ENCODE peak calls at places on chromosome 22, in five cellular contexts. One of them, this sample, is unnamed.

GRCh38 chr22:45316796-45317526 is 7.2 kb downstream of the FAM118A start:
- DNase-seq in HAP-1: no peak
- DNase-seq in CD8-positive, alpha-beta T cell: no peak
- DNase-seq in adrenal gland: no peak
- DNase-seq in iPS DF 6.9: no peak
- DNase-seq in this sample: peak; percentile 46

GRCh38 chr22:42367980-42368378 is 64.2 kb downstream of the NFAM1 start:
- DNase-seq in HAP-1: peak; percentile 58
- DNase-seq in CD8-positive, alpha-beta T cell: no peak
- DNase-seq in adrenal gland: peak; percentile 64
- DNase-seq in iPS DF 6.9: no peak
- DNase-seq in this sample: no peak

GRCh38 chr22:29503811-29504372 is 23.9 kb downstream of the NEFH start:
- DNase-seq in HAP-1: peak; percentile 76
- DNase-seq in CD8-positive, alpha-beta T cell: no peak
- DNase-seq in adrenal gland: peak; percentile 89
- DNase-seq in iPS DF 6.9: no peak
- DNase-seq in this sample: no peak

GRCh38 chr22:27775087-27775697 is 26.4 kb downstream of the MN1 start:
- DNase-seq in HAP-1: no peak
- DNase-seq in CD8-positive, alpha-beta T cell: no peak
- DNase-seq in adrenal gland: no peak
- DNase-seq in iPS DF 6.9: no peak
- DNase-seq in this sample: peak; percentile 67

GRCh38 chr22:40633036-40633435 is 3.5 kb downstream of the MRTFA start:
- DNase-seq in HAP-1: no peak
- DNase-seq in CD8-positive, alpha-beta T cell: no peak
- DNase-seq in adrenal gland: no peak
- DNase-seq in iPS DF 6.9: no peak
- DNase-seq in this sample: no peak

GRCh38 chr22:47059701-47060161 is 297.3 kb downstream of the TBC1D22A start:
- DNase-seq in HAP-1: no peak
- DNase-seq in CD8-positive, alpha-beta T cell: no peak
- DNase-seq in adrenal gland: no peak
- DNase-seq in iPS DF 6.9: no peak
- DNase-seq in this sample: no peak

GRCh38 chr22:39995346-39996252 is 845 bp downstream of the FAM83F start:
- DNase-seq in HAP-1: no peak
- DNase-seq in CD8-positive, alpha-beta T cell: no peak
- DNase-seq in adrenal gland: no peak
- DNase-seq in iPS DF 6.9: no peak
- DNase-seq in this sample: no peak

GRCh38 chr22:30880181-30880601 is 88.4 kb downstream of the MORC2 start:
- DNase-seq in HAP-1: no peak
- DNase-seq in CD8-positive, alpha-beta T cell: no peak
- DNase-seq in adrenal gland: no peak
- DNase-seq in iPS DF 6.9: no peak
- DNase-seq in this sample: peak; percentile 71

GRCh38 chr22:19430890-19431541 is 517 bp downstream of the HIRA start:
- DNase-seq in HAP-1: peak; percentile 42
- DNase-seq in CD8-positive, alpha-beta T cell: peak; percentile 24
- DNase-seq in adrenal gland: peak; percentile 64
- DNase-seq in iPS DF 6.9: no peak
- DNase-seq in this sample: peak; percentile 80

GRCh38 chr22:32199961-32200360 is 4.9 kb downstream of the RFPL2 start:
- DNase-seq in HAP-1: no peak
- DNase-seq in CD8-positive, alpha-beta T cell: no peak
- DNase-seq in adrenal gland: no peak
- DNase-seq in iPS DF 6.9: no peak
- DNase-seq in this sample: no peak

GRCh38 chr22:43085658-43086606 is 3.3 kb downstream of the TTLL1 start:
- DNase-seq in HAP-1: no peak
- DNase-seq in CD8-positive, alpha-beta T cell: no peak
- DNase-seq in adrenal gland: no peak
- DNase-seq in iPS DF 6.9: no peak
- DNase-seq in this sample: no peak

GRCh38 chr22:30025187-30025586 is 55.1 kb upstream of the HORMAD2 start:
- DNase-seq in HAP-1: no peak
- DNase-seq in CD8-positive, alpha-beta T cell: no peak
- DNase-seq in adrenal gland: no peak
- DNase-seq in iPS DF 6.9: no peak
- DNase-seq in this sample: no peak

GRCh38 chr22:22789233-22789921 is 98.2 kb upstream of the IGLL5 start:
- DNase-seq in HAP-1: no peak
- DNase-seq in CD8-positive, alpha-beta T cell: no peak
- DNase-seq in adrenal gland: no peak
- DNase-seq in iPS DF 6.9: no peak
- DNase-seq in this sample: no peak

GRCh38 chr22:22789922-22790845 is 97.4 kb upstream of the IGLL5 start:
- DNase-seq in HAP-1: no peak
- DNase-seq in CD8-positive, alpha-beta T cell: no peak
- DNase-seq in adrenal gland: no peak
- DNase-seq in iPS DF 6.9: no peak
- DNase-seq in this sample: no peak

GRCh38 chr22:22787151-22787550 is 100.5 kb upstream of the IGLL5 start:
- DNase-seq in HAP-1: no peak
- DNase-seq in CD8-positive, alpha-beta T cell: no peak
- DNase-seq in adrenal gland: no peak
- DNase-seq in iPS DF 6.9: no peak
- DNase-seq in this sample: no peak

GRCh38 chr22:22787805-22788459 is 99.7 kb upstream of the IGLL5 start:
- DNase-seq in HAP-1: peak; percentile 79
- DNase-seq in CD8-positive, alpha-beta T cell: peak; percentile 75
- DNase-seq in adrenal gland: peak; percentile 65
- DNase-seq in iPS DF 6.9: peak; percentile 22
- DNase-seq in this sample: no peak

DNA sequence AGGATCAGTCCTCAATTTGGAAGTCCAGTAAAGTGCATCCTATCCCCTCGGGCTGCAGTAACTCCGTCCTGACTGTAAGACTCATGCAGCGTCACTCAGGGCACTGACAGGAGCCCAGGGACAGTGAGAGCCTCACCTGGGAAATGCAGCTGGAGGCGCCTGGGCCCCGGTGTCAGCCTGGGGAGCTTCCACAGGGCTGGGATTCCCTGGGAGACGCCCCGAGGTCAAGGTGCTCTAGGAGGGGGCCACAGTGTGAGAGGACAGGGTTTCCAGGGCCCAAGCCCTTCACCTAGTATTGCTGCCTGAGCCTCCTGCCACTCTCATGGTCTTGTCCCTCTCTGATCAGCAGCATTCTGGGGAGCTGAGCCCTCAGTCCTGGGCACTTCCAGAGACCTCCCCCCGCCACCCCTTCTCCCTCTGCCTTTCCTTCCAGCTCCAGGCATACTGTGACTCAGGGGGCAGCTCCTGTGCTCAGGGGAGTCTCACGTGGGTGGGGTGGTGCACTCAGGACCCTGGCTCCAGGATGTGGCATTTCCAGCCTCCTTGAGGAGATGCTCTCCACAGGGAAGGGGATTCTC is 99.1 kb upstream of the IGLL5 start:
- DNase-seq in HAP-1: no peak
- DNase-seq in CD8-positive, alpha-beta T cell: no peak
- DNase-seq in adrenal gland: no peak
- DNase-seq in iPS DF 6.9: no peak
- DNase-seq in this sample: no peak
- H3K4me1 ChIP-seq in HAP-1: no peaks in the 10 kb centered on the region
- H3K4me1 ChIP-seq in CD8-positive, alpha-beta T cell: peaks cover 38% of the 10 kb centered on the region
- H3K4me1 ChIP-seq in adrenal gland: no peaks in the 10 kb centered on the region
- H3K4me1 ChIP-seq in iPS DF 6.9: no peaks in the 10 kb centered on the region
- H3K4me1 ChIP-seq in this sample: no peaks in the 10 kb centered on the region

DNA sequence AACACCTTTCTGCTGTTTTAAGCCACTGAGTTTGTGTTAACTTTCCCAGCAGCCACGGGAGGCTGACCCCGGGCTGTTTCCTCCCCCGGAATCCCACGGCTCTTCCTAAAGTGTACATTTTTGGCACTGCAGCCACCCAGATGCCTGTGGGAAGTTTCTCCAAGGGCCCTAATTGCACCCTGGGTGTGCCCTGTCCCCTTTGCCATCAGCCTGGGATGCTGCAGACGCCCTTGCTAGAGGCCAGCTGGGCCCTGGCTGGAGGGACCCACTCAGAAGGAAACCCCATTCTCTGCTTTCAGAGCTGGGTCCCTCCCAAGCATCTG is 883.3 kb downstream of the BRD1 start:
- DNase-seq in HAP-1: no peak
- DNase-seq in CD8-positive, alpha-beta T cell: no peak
- DNase-seq in adrenal gland: no peak
- DNase-seq in iPS DF 6.9: no peak
- DNase-seq in this sample: no peak
- H3K27me3 ChIP-seq in HAP-1: no peaks in the 10 kb centered on the region
- H3K27me3 ChIP-seq in CD8-positive, alpha-beta T cell: no peaks in the 10 kb centered on the region
- H3K27me3 ChIP-seq in adrenal gland: no peaks in the 10 kb centered on the region
- H3K27me3 ChIP-seq in iPS DF 6.9: no peaks in the 10 kb centered on the region
- H3K27me3 ChIP-seq in this sample: no peaks in the 10 kb centered on the region

GRCh38 chr22:37283393-37283937 is 1.2 kb downstream of the CYTH4 start:
- DNase-seq in HAP-1: no peak
- DNase-seq in CD8-positive, alpha-beta T cell: peak; percentile 49
- DNase-seq in adrenal gland: no peak
- DNase-seq in iPS DF 6.9: peak; percentile 33
- DNase-seq in this sample: peak; percentile 72

GRCh38 chr22:37281195-37281594 is 1.1 kb upstream of the CYTH4 start:
- DNase-seq in HAP-1: no peak
- DNase-seq in CD8-positive, alpha-beta T cell: no peak
- DNase-seq in adrenal gland: no peak
- DNase-seq in iPS DF 6.9: no peak
- DNase-seq in this sample: no peak

GRCh38 chr22:37281646-37282384 is 493 bp upstream of the CYTH4 start:
- DNase-seq in HAP-1: no peak
- DNase-seq in CD8-positive, alpha-beta T cell: no peak
- DNase-seq in adrenal gland: no peak
- DNase-seq in iPS DF 6.9: no peak
- DNase-seq in this sample: no peak

GRCh38 chr22:37280718-37281117 is 1.6 kb upstream of the CYTH4 start:
- DNase-seq in HAP-1: no peak
- DNase-seq in CD8-positive, alpha-beta T cell: no peak
- DNase-seq in adrenal gland: no peak
- DNase-seq in iPS DF 6.9: no peak
- DNase-seq in this sample: no peak

DNA sequence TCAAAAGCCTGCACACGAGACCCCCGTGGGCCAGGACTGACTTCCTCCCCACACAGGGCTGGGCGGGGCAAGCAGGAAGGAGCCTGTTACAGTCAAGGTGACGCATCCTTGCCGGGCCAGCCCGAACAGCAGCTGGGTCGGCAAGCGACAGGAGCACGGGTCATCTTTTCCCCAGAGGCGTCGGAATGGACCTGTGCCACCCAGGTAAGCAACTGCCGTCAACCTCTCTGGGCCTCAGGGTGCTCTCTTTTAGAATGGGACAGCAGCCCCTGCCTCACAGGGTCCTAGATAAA is at the start of gene CYTH4:
- DNase-seq in HAP-1: no peak
- DNase-seq in CD8-positive, alpha-beta T cell: peak; percentile 84
- DNase-seq in adrenal gland: peak; percentile 72
- DNase-seq in iPS DF 6.9: no peak
- DNase-seq in this sample: peak; percentile 87
- H3K4me3 ChIP-seq in HAP-1: no peak within 1 kb of the TSS
- H3K4me3 ChIP-seq in CD8-positive, alpha-beta T cell: peak within 1 kb of the TSS; percentile 98
- H3K4me3 ChIP-seq in adrenal gland: no peak within 1 kb of the TSS
- H3K4me3 ChIP-seq in iPS DF 6.9: no peak within 1 kb of the TSS
- H3K4me3 ChIP-seq in this sample: no peak within 1 kb of the TSS

DNA sequence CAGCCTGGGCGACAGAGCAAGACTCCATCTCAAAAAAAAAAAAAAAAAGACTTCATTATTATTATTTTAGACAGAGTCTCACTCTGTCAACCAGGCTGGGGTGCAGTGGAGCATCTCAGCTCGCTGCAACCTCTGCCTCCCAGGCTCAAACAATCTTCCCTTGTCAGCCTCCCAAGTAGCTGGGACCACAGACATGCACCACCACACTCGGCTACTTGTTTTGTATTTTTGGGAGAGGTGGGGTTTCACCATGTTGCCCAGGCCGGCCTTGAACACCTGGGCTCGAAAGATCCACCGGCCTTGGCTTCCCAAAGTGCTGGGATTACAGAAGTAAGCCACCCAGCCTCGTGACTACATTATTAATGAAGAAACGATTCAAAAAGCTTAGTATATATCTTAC is 5.3 kb upstream of the TYMP start:
- DNase-seq in HAP-1: no peak
- DNase-seq in CD8-positive, alpha-beta T cell: no peak
- DNase-seq in adrenal gland: no peak
- DNase-seq in iPS DF 6.9: no peak
- DNase-seq in this sample: no peak
- H3K4me1 ChIP-seq in HAP-1: peaks cover 9% of the 10 kb centered on the region
- H3K4me1 ChIP-seq in CD8-positive, alpha-beta T cell: peaks cover 23% of the 10 kb centered on the region
- H3K4me1 ChIP-seq in adrenal gland: peaks cover 33% of the 10 kb centered on the region
- H3K4me1 ChIP-seq in iPS DF 6.9: peaks cover 2% of the 10 kb centered on the region
- H3K4me1 ChIP-seq in this sample: no peaks in the 10 kb centered on the region